ENCODE peak calls at places on chromosomes 5 and 9, in four cellular contexts. M, T, I and J are unnamed samples.

GRCh38 chr5:165370772-165371171 is 1865.4 kb downstream of the MAT2B start:
- DNase-seq in M (no peak), T (no peak), I (peak), J (no peak)

GRCh38 chr5:138900281-138900965 is 25.3 kb upstream of the LRRTM2 start:
- DNase-seq in M (no peak), T (no peak), I (peak), J (no peak)

GRCh38 chr5:125311743-125312142 is 565.3 kb upstream of the ZNF608 start:
- DNase-seq in M (no peak), T (peak), I (peak), J (no peak)

GRCh38 chr5:115586525-115587146 is 15.6 kb downstream of the TICAM2 start:
- DNase-seq in M (peak), T (no peak), I (peak), J (no peak)

GRCh38 chr9:9337129-9337528 is 1275.7 kb downstream of the PTPRD start:
- DNase-seq in M (no peak), T (no peak), I (no peak), J (no peak)

GRCh38 chr5:171957591-171958251 is 48.7 kb downstream of the FBXW11 start:
- DNase-seq in M (peak), T (no peak), I (no peak), J (no peak)

GRCh38 chr9:125462766-125463384 is 201.2 kb downstream of the GAPVD1 start:
- DNase-seq in M (no peak), T (no peak), I (peak), J (no peak)

GRCh38 chr5:151345808-151346478 is 1.4 kb downstream of the SLC36A2 start:
- DNase-seq in M (no peak), T (no peak), I (peak), J (peak)

GRCh38 chr5:39495294-39495693 is 70.5 kb upstream of the DAB2 start:
- DNase-seq in M (no peak), T (no peak), I (no peak), J (no peak)

GRCh38 chr9:33637881-33638280 is 113.8 kb downstream of the ANKRD18B start:
- DNase-seq in M (no peak), T (no peak), I (no peak), J (no peak)

GRCh38 chr9:109556786-109557185 is 58.7 kb upstream of the PTPN3 start:
- DNase-seq in M (no peak), T (no peak), I (no peak), J (no peak)

GRCh38 chr9:72294952-72295351 is 70.1 kb downstream of the ZFAND5 start:
- DNase-seq in M (no peak), T (no peak), I (no peak), J (no peak)

GRCh38 chr9:4344946-4345345 is 45.1 kb upstream of the GLIS3 start:
- DNase-seq in M (no peak), T (no peak), I (no peak), J (no peak)